ENCODE peak calls at places on chromosome 11, in four cellular contexts. O is ACHN, Y is KBM-7, T is HEK293T. A is an unnamed sample.

GRCh38 chr11:119903389-119903788 is 174.4 kb upstream of the NECTIN1 start:
- DNase-seq in O (no peak), Y (no peak), T (no peak), A (no peak)

GRCh38 chr11:31779268-31779879 is 31.7 kb downstream of the PAX6 start:
- DNase-seq in O (no peak), Y (no peak), T (no peak), A (no peak)

GRCh38 chr11:129386795-129387390 is 11.2 kb downstream of the BARX2 start:
- DNase-seq in O (no peak), Y (no peak), T (no peak), A (peak)

GRCh38 chr11:107044503-107044902 is 26.2 kb upstream of the GUCY1A2 start:
- DNase-seq in O (no peak), Y (no peak), T (no peak), A (no peak)

GRCh38 chr11:22624742-22625447 is 728 bp downstream of the FANCF start:
- DNase-seq in O (peak), Y (peak), T (no peak), A (peak)

GRCh38 chr11:97743205-97743742 is 1277.5 kb upstream of the CNTN5 start:
- DNase-seq in O (no peak), Y (peak), T (no peak), A (no peak)

GRCh38 chr11:68383976-68384501 is 71.6 kb downstream of the LRP5 start:
- DNase-seq in O (peak), Y (peak), T (peak), A (peak)

GRCh38 chr11:5624489-5625278 is at the start of gene TRIM34:
- DNase-seq in O (peak), Y (peak), T (peak), A (peak)

GRCh38 chr11:1118755-1119275 is 38.9 kb upstream of the MUC5AC start:
- DNase-seq in O (no peak), Y (no peak), T (no peak), A (no peak)

GRCh38 chr11:380491-380890 is 11.2 kb downstream of the B4GALNT4 start:
- DNase-seq in O (no peak), Y (no peak), T (no peak), A (no peak)

GRCh38 chr11:114877976-114878375 is 199.6 kb downstream of the NXPE2 start:
- DNase-seq in O (no peak), Y (no peak), T (no peak), A (no peak)

GRCh38 chr11:64035581-64035980 is at the start of gene FLRT1:
- DNase-seq in O (no peak), Y (no peak), T (peak), A (no peak)

GRCh38 chr11:86571273-86571948 is 101.0 kb downstream of the ME3 start:
- DNase-seq in O (peak), Y (peak), T (peak), A (peak)

GRCh38 chr11:126345283-126345682 is 10.2 kb upstream of the ST3GAL4 start:
- DNase-seq in O (no peak), Y (no peak), T (no peak), A (no peak)

GRCh38 chr11:75323609-75324008 is 27.9 kb downstream of the ARRB1 start:
- DNase-seq in O (no peak), Y (no peak), T (no peak), A (peak)

GRCh38 chr11:33912405-33913361 is 20.8 kb upstream of the LMO2 start:
- DNase-seq in O (peak), Y (peak), T (no peak), A (no peak)

GRCh38 chr11:110621826-110622225 is 90.4 kb downstream of the ARHGAP20 start:
- DNase-seq in O (no peak), Y (no peak), T (no peak), A (no peak)

GRCh38 chr11:100682247-100682969 is 4.7 kb upstream of the ARHGAP42 start:
- DNase-seq in O (peak), Y (peak), T (no peak), A (peak)

A was measured in HT-29.